ENCODE peak calls at places on chromosome 13, in six cellular contexts. One of them, this sample, is unnamed.

GRCh38 chr13:27026396-27026795 is 145.2 kb downstream of the USP12 start:
- DNase-seq in kidney: no peak
- DNase-seq in OCI-LY7: no peak
- DNase-seq in adrenal gland: no peak
- DNase-seq in cardiac muscle cell: no peak
- DNase-seq in prostate gland: no peak
- DNase-seq in this sample: no peak

GRCh38 chr13:27353166-27353583 is 71.2 kb upstream of the GTF3A start:
- DNase-seq in kidney: no peak
- DNase-seq in OCI-LY7: peak
- DNase-seq in adrenal gland: no peak
- DNase-seq in cardiac muscle cell: no peak
- DNase-seq in prostate gland: no peak
- DNase-seq in this sample: no peak

GRCh38 chr13:28958018-28958417 is 137.9 kb downstream of the MTUS2 start:
- DNase-seq in kidney: no peak
- DNase-seq in OCI-LY7: no peak
- DNase-seq in adrenal gland: no peak
- DNase-seq in cardiac muscle cell: no peak
- DNase-seq in prostate gland: no peak
- DNase-seq in this sample: no peak

GRCh38 chr13:95204231-95204765 is 97.0 kb downstream of the ABCC4 start:
- DNase-seq in kidney: no peak
- DNase-seq in OCI-LY7: no peak
- DNase-seq in adrenal gland: no peak
- DNase-seq in cardiac muscle cell: no peak
- DNase-seq in prostate gland: no peak
- DNase-seq in this sample: no peak

GRCh38 chr13:24050292-24050711 is 110.2 kb upstream of the SPATA13 start:
- DNase-seq in kidney: peak
- DNase-seq in OCI-LY7: no peak
- DNase-seq in adrenal gland: peak
- DNase-seq in cardiac muscle cell: no peak
- DNase-seq in prostate gland: peak
- DNase-seq in this sample: peak

GRCh38 chr13:73596382-73596781 is 537.6 kb downstream of the KLF5 start:
- DNase-seq in kidney: no peak
- DNase-seq in OCI-LY7: no peak
- DNase-seq in adrenal gland: no peak
- DNase-seq in cardiac muscle cell: no peak
- DNase-seq in prostate gland: no peak
- DNase-seq in this sample: no peak

GRCh38 chr13:91346848-91347211 is 657 bp upstream of the MIR17HG start:
- DNase-seq in kidney: no peak
- DNase-seq in OCI-LY7: peak
- DNase-seq in adrenal gland: no peak
- DNase-seq in cardiac muscle cell: peak
- DNase-seq in prostate gland: peak
- DNase-seq in this sample: no peak

GRCh38 chr13:34779171-34779570 is 162.9 kb upstream of the NBEA start:
- DNase-seq in kidney: no peak
- DNase-seq in OCI-LY7: no peak
- DNase-seq in adrenal gland: no peak
- DNase-seq in cardiac muscle cell: no peak
- DNase-seq in prostate gland: no peak
- DNase-seq in this sample: no peak

GRCh38 chr13:29753593-29754485 is 96.6 kb downstream of the UBL3 start:
- DNase-seq in kidney: no peak
- DNase-seq in OCI-LY7: no peak
- DNase-seq in adrenal gland: no peak
- DNase-seq in cardiac muscle cell: no peak
- DNase-seq in prostate gland: no peak
- DNase-seq in this sample: no peak

GRCh38 chr13:59463023-59463422 is 700.7 kb downstream of the DIAPH3 start:
- DNase-seq in kidney: no peak
- DNase-seq in OCI-LY7: no peak
- DNase-seq in adrenal gland: no peak
- DNase-seq in cardiac muscle cell: no peak
- DNase-seq in prostate gland: no peak
- DNase-seq in this sample: no peak

GRCh38 chr13:109949395-109949794 is 163.0 kb upstream of the IRS2 start:
- DNase-seq in kidney: no peak
- DNase-seq in OCI-LY7: no peak
- DNase-seq in adrenal gland: no peak
- DNase-seq in cardiac muscle cell: no peak
- DNase-seq in prostate gland: no peak
- DNase-seq in this sample: no peak

GRCh38 chr13:90447735-90448103 is 899.8 kb upstream of the MIR17HG start:
- DNase-seq in kidney: no peak
- DNase-seq in OCI-LY7: no peak
- DNase-seq in adrenal gland: no peak
- DNase-seq in cardiac muscle cell: no peak
- DNase-seq in prostate gland: no peak
- DNase-seq in this sample: no peak

GRCh38 chr13:94595006-94595942 is 678 bp downstream of the TGDS start:
- DNase-seq in kidney: no peak
- DNase-seq in OCI-LY7: peak
- DNase-seq in adrenal gland: peak
- DNase-seq in cardiac muscle cell: peak
- DNase-seq in prostate gland: no peak
- DNase-seq in this sample: peak

GRCh38 chr13:80338781-80339577 is 1.9 kb downstream of the SPRY2 start:
- DNase-seq in kidney: peak
- DNase-seq in OCI-LY7: no peak
- DNase-seq in adrenal gland: peak
- DNase-seq in cardiac muscle cell: peak
- DNase-seq in prostate gland: peak
- DNase-seq in this sample: peak

GRCh38 chr13:44244288-44244687 is 129.3 kb upstream of the SERP2 start:
- DNase-seq in kidney: no peak
- DNase-seq in OCI-LY7: no peak
- DNase-seq in adrenal gland: no peak
- DNase-seq in cardiac muscle cell: no peak
- DNase-seq in prostate gland: no peak
- DNase-seq in this sample: peak

GRCh38 chr13:42170029-42170428 is 101.9 kb upstream of the AKAP11 start:
- DNase-seq in kidney: no peak
- DNase-seq in OCI-LY7: no peak
- DNase-seq in adrenal gland: no peak
- DNase-seq in cardiac muscle cell: no peak
- DNase-seq in prostate gland: no peak
- DNase-seq in this sample: no peak

GRCh38 chr13:98761979-98762616 is 9.6 kb upstream of the SLC15A1 start:
- DNase-seq in kidney: no peak
- DNase-seq in OCI-LY7: no peak
- DNase-seq in adrenal gland: no peak
- DNase-seq in cardiac muscle cell: no peak
- DNase-seq in prostate gland: no peak
- DNase-seq in this sample: no peak
- H3K4me3 ChIP-seq in kidney: peak
- H3K4me3 ChIP-seq in OCI-LY7: no peak
- H3K4me3 ChIP-seq in adrenal gland: peak
- H3K4me3 ChIP-seq in cardiac muscle cell: no peak
- H3K4me3 ChIP-seq in prostate gland: no peak
- H3K4me3 ChIP-seq in this sample: no peak

DNA sequence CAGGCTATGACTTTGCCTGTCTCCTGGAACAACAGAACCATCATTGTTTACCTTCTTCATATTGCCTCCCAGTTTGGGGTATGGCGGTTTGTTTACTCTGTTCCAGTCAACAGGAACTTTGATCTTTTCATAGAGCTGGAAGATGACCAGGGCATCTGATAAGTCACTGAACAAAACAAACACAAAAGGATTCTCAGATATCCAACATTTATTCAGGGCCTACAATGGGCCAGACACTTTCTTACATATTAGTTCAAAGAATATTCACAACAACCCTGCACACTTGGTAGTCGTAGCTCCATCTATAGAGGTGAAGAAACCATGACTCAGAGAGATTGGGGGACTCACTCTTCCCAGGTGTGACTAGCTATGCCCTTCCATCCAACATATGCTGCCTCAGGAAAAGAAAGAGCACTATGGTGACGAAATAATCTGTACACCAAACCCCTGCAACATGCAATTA is 38.4 kb upstream of the CPB2 start:
- DNase-seq in kidney: no peak
- DNase-seq in OCI-LY7: no peak
- DNase-seq in adrenal gland: no peak
- DNase-seq in cardiac muscle cell: no peak
- DNase-seq in prostate gland: peak
- DNase-seq in this sample: no peak
- H3K27ac ChIP-seq in kidney: no peak
- H3K27ac ChIP-seq in OCI-LY7: no peak
- H3K27ac ChIP-seq in adrenal gland: no peak
- H3K27ac ChIP-seq in cardiac muscle cell: no peak
- H3K27ac ChIP-seq in prostate gland: peak
- H3K27ac ChIP-seq in this sample: no peak

DNA sequence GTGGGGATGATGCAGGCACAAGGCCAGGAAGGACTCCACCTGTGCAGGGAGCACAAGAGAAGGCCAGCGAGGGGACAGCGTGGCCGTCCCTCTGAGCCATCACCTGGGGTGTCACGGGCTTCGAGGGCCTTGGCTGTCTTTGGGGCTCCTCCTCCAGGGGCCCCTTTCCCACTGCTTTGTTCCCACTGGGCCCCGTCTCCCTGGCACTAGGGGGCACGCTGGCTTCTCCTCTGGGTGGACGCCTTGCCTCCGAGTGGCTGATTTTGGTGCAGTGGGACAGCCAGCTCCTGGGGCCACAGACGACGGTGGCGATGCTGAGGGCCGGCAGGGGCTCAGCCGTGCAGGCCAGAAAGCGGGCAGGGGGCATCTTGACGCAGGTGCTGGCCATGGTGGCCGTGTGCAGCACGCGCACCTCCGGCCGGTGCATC is 43.2 kb upstream of the GRTP1 start:
- DNase-seq in kidney: no peak
- DNase-seq in OCI-LY7: no peak
- DNase-seq in adrenal gland: no peak
- DNase-seq in cardiac muscle cell: no peak
- DNase-seq in prostate gland: no peak
- DNase-seq in this sample: peak
- TF ChIP-seq CTCF in kidney: no peak
- TF ChIP-seq CTCF in OCI-LY7: no peak
- TF ChIP-seq CTCF in adrenal gland: no peak
- TF ChIP-seq CTCF in cardiac muscle cell: no peak
- TF ChIP-seq CTCF in prostate gland: no peak
- TF ChIP-seq CTCF in this sample: no peak

GRCh38 chr13:48975101-48975925 is at the start of gene FNDC3A:
- DNase-seq in kidney: peak
- DNase-seq in OCI-LY7: peak
- DNase-seq in adrenal gland: peak
- DNase-seq in cardiac muscle cell: peak
- DNase-seq in prostate gland: peak
- DNase-seq in this sample: peak

GRCh38 chr13:48973845-48974431 is 1.8 kb upstream of the FNDC3A start:
- DNase-seq in kidney: no peak
- DNase-seq in OCI-LY7: no peak
- DNase-seq in adrenal gland: no peak
- DNase-seq in cardiac muscle cell: no peak
- DNase-seq in prostate gland: no peak
- DNase-seq in this sample: no peak

GRCh38 chr13:48977973-48978372 is 2.3 kb downstream of the FNDC3A start:
- DNase-seq in kidney: no peak
- DNase-seq in OCI-LY7: peak
- DNase-seq in adrenal gland: no peak
- DNase-seq in cardiac muscle cell: no peak
- DNase-seq in prostate gland: no peak
- DNase-seq in this sample: no peak

GRCh38 chr13:48976677-48977625 is 1.2 kb downstream of the FNDC3A start:
- DNase-seq in kidney: no peak
- DNase-seq in OCI-LY7: peak
- DNase-seq in adrenal gland: no peak
- DNase-seq in cardiac muscle cell: no peak
- DNase-seq in prostate gland: no peak
- DNase-seq in this sample: peak

GRCh38 chr13:48975926-48976676 is 389 bp downstream of the FNDC3A start:
- DNase-seq in kidney: peak
- DNase-seq in OCI-LY7: peak
- DNase-seq in adrenal gland: peak
- DNase-seq in cardiac muscle cell: peak
- DNase-seq in prostate gland: peak
- DNase-seq in this sample: peak
- H3K4me3 ChIP-seq in kidney: peak
- H3K4me3 ChIP-seq in OCI-LY7: peak
- H3K4me3 ChIP-seq in adrenal gland: peak
- H3K4me3 ChIP-seq in cardiac muscle cell: peak
- H3K4me3 ChIP-seq in prostate gland: peak
- H3K4me3 ChIP-seq in this sample: peak

DNA sequence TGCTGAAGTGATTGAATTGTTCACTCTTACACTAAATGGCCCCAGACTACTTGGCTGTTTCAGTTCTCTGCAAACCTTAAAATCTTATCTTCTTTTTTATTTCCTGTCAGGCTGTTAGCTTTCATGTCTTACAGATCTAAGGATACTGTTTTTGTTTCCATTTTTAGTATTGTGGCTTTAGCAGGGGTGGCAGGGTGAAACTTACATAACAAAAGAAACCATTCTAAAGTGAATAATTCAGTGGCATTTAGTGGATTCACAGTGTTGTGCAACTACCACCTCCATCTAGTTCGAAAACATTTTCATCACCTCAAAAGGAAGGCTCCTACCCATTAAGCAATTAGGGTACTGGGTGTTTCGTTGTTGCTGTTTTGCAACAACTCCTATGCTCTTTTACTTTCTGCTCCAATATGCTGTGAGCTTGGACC is 19.8 kb downstream of the TMEM272 start:
- DNase-seq in kidney: no peak
- DNase-seq in OCI-LY7: peak
- DNase-seq in adrenal gland: no peak
- DNase-seq in cardiac muscle cell: no peak
- DNase-seq in prostate gland: no peak
- DNase-seq in this sample: no peak
- H3K27ac ChIP-seq in kidney: no peak
- H3K27ac ChIP-seq in OCI-LY7: peak
- H3K27ac ChIP-seq in adrenal gland: no peak
- H3K27ac ChIP-seq in cardiac muscle cell: peak
- H3K27ac ChIP-seq in prostate gland: no peak
- H3K27ac ChIP-seq in this sample: no peak

DNA sequence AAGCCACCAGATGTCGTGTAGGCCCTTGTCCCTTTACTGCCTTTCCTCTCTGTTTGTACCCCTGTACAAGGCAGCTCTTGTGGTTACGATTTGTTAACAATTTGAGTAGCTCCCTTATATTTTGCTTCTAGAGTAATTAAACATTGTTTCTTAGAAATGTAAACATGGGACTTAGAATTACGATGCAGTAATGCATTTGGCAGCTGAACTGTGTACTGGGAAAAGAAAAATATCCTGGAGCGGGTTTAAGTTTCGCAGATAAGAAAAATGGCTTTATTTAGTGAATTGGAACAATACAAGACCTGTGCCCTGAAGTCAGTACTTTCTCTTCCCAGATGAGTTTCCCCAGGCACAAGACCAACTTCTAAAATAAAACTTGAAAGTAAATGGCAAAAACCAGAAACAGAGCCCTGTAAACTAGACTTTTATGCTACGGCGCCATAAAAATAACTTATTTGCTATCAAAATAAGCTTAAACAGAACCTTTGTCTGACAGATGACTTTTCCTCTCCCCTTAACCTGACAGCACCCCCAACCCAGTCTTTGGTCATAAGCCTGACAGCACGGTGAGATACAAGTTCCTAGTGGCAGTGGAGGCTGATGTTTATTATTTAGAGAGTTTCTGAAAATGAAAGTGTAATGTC is 63.0 kb downstream of the LRCH1 start:
- DNase-seq in kidney: no peak
- DNase-seq in OCI-LY7: no peak
- DNase-seq in adrenal gland: no peak
- DNase-seq in cardiac muscle cell: no peak
- DNase-seq in prostate gland: no peak
- DNase-seq in this sample: no peak
- TF ChIP-seq CTCF in kidney: no peak
- TF ChIP-seq CTCF in OCI-LY7: no peak
- TF ChIP-seq CTCF in adrenal gland: no peak
- TF ChIP-seq CTCF in cardiac muscle cell: no peak
- TF ChIP-seq CTCF in prostate gland: no peak
- TF ChIP-seq CTCF in this sample: no peak

This sample was measured in dorsolateral prefrontal cortex.